ENCODE peak calls at places on chromosomes 11 and 22, in nine cellular contexts. One of them, this sample, is unnamed.

GRCh38 chr22:27988704-27989103 is 69.6 kb upstream of the PITPNB start:
- DNase-seq in A549: no peak
- DNase-seq in cardiac muscle cell: no peak
- DNase-seq in WERI-Rb-1: no peak
- DNase-seq in neural progenitor cell: no peak
- DNase-seq in Panc1: no peak
- DNase-seq in HCT116: no peak
- DNase-seq in naive thymus-derived CD4-positive, alpha-beta T cell: no peak
- DNase-seq in upper lobe of right lung: no peak
- DNase-seq in this sample: no peak

GRCh38 chr11:133948711-133949110 is 8.1 kb downstream of the IGSF9B start:
- DNase-seq in A549: no peak
- DNase-seq in cardiac muscle cell: no peak
- DNase-seq in WERI-Rb-1: no peak
- DNase-seq in neural progenitor cell: no peak
- DNase-seq in Panc1: no peak
- DNase-seq in HCT116: no peak
- DNase-seq in naive thymus-derived CD4-positive, alpha-beta T cell: no peak
- DNase-seq in upper lobe of right lung: no peak
- DNase-seq in this sample: no peak

GRCh38 chr22:47168441-47168840 is 406.0 kb downstream of the TBC1D22A start:
- DNase-seq in A549: no peak
- DNase-seq in cardiac muscle cell: no peak
- DNase-seq in WERI-Rb-1: peak; percentile 1
- DNase-seq in neural progenitor cell: no peak
- DNase-seq in Panc1: no peak
- DNase-seq in HCT116: no peak
- DNase-seq in naive thymus-derived CD4-positive, alpha-beta T cell: no peak
- DNase-seq in upper lobe of right lung: peak; percentile 41
- DNase-seq in this sample: no peak

GRCh38 chr11:27718346-27718852 is 18.1 kb upstream of the BDNF start:
- DNase-seq in A549: peak; percentile 76
- DNase-seq in cardiac muscle cell: peak; percentile 94
- DNase-seq in WERI-Rb-1: peak; percentile 91
- DNase-seq in neural progenitor cell: peak; percentile 91
- DNase-seq in Panc1: no peak
- DNase-seq in HCT116: peak; percentile 73
- DNase-seq in naive thymus-derived CD4-positive, alpha-beta T cell: no peak
- DNase-seq in upper lobe of right lung: no peak
- DNase-seq in this sample: peak; percentile 70

GRCh38 chr22:17471901-17472566 is 91.3 kb upstream of the SLC25A18 start:
- DNase-seq in A549: no peak
- DNase-seq in cardiac muscle cell: peak; percentile 34
- DNase-seq in WERI-Rb-1: no peak
- DNase-seq in neural progenitor cell: peak; percentile 73
- DNase-seq in Panc1: no peak
- DNase-seq in HCT116: no peak
- DNase-seq in naive thymus-derived CD4-positive, alpha-beta T cell: no peak
- DNase-seq in upper lobe of right lung: no peak
- DNase-seq in this sample: no peak

GRCh38 chr22:44777364-44777756 is 25.0 kb downstream of the ARHGAP8 start:
- DNase-seq in A549: no peak
- DNase-seq in cardiac muscle cell: no peak
- DNase-seq in WERI-Rb-1: no peak
- DNase-seq in neural progenitor cell: no peak
- DNase-seq in Panc1: no peak
- DNase-seq in HCT116: no peak
- DNase-seq in naive thymus-derived CD4-positive, alpha-beta T cell: no peak
- DNase-seq in upper lobe of right lung: no peak
- DNase-seq in this sample: no peak

GRCh38 chr22:42984397-42984796 is 30.6 kb downstream of the PACSIN2 start:
- DNase-seq in A549: no peak
- DNase-seq in cardiac muscle cell: no peak
- DNase-seq in WERI-Rb-1: no peak
- DNase-seq in neural progenitor cell: no peak
- DNase-seq in Panc1: no peak
- DNase-seq in HCT116: no peak
- DNase-seq in naive thymus-derived CD4-positive, alpha-beta T cell: no peak
- DNase-seq in upper lobe of right lung: no peak
- DNase-seq in this sample: no peak

GRCh38 chr22:49967333-49968241 is 7.0 kb downstream of the PIM3 start:
- DNase-seq in A549: no peak
- DNase-seq in cardiac muscle cell: peak; percentile 60
- DNase-seq in WERI-Rb-1: peak; percentile 9
- DNase-seq in neural progenitor cell: peak; percentile 20
- DNase-seq in Panc1: no peak
- DNase-seq in HCT116: no peak
- DNase-seq in naive thymus-derived CD4-positive, alpha-beta T cell: no peak
- DNase-seq in upper lobe of right lung: peak; percentile 83
- DNase-seq in this sample: peak; percentile 60

DNA sequence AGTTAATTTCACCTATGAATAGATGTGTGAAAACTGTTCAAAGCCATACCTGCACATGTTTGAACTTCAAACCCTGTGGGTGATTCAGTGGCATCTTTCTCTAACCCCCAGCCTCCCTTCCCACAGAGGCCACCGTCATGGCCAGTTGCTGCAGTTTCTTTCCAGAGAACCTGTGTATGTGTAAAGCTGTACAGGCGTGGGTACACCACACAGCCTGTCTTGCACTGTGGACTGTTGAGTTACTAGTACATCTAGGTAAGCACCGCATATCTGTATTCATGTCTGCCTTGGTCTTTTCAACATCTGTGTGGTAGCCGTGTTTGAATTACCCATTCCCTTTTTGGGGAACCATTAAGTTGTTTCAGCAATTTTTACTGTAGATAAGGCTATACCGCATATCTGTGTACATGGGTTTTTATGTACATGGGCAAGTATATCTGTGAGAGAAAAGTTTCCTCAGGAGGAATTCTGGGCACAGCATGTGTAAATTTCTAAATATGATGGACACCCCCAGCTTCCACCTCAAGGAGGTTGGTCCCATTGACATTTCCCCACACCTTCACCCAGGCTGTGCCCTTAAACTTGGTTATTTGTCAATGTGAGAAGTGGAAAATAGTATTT is 13.9 kb downstream of the NEAT1 start:
- DNase-seq in A549: no peak
- DNase-seq in cardiac muscle cell: peak; percentile 48
- DNase-seq in WERI-Rb-1: no peak
- DNase-seq in neural progenitor cell: no peak
- DNase-seq in Panc1: no peak
- DNase-seq in HCT116: no peak
- DNase-seq in naive thymus-derived CD4-positive, alpha-beta T cell: no peak
- DNase-seq in upper lobe of right lung: peak; percentile 34
- DNase-seq in this sample: no peak
- H3K4me3 ChIP-seq in A549: no peak overlapping the region
- H3K4me3 ChIP-seq in cardiac muscle cell: no peak overlapping the region
- H3K4me3 ChIP-seq in WERI-Rb-1: no peak overlapping the region
- H3K4me3 ChIP-seq in neural progenitor cell: no peak overlapping the region
- H3K4me3 ChIP-seq in Panc1: peak overlapping the region; percentile 15
- H3K4me3 ChIP-seq in HCT116: no peak overlapping the region
- H3K4me3 ChIP-seq in naive thymus-derived CD4-positive, alpha-beta T cell: no peak overlapping the region
- H3K4me3 ChIP-seq in upper lobe of right lung: peak overlapping the region; percentile 6
- H3K4me3 ChIP-seq in this sample: no peak overlapping the region

GRCh38 chr11:66082936-66083698 is 13.0 kb downstream of the PACS1 start:
- DNase-seq in A549: no peak
- DNase-seq in cardiac muscle cell: peak; percentile 46
- DNase-seq in WERI-Rb-1: no peak
- DNase-seq in neural progenitor cell: no peak
- DNase-seq in Panc1: no peak
- DNase-seq in HCT116: no peak
- DNase-seq in naive thymus-derived CD4-positive, alpha-beta T cell: no peak
- DNase-seq in upper lobe of right lung: no peak
- DNase-seq in this sample: no peak

GRCh38 chr11:66080055-66080817 is 10.2 kb downstream of the PACS1 start:
- DNase-seq in A549: peak; percentile 49
- DNase-seq in cardiac muscle cell: peak; percentile 74
- DNase-seq in WERI-Rb-1: no peak
- DNase-seq in neural progenitor cell: no peak
- DNase-seq in Panc1: no peak
- DNase-seq in HCT116: peak; percentile 24
- DNase-seq in naive thymus-derived CD4-positive, alpha-beta T cell: no peak
- DNase-seq in upper lobe of right lung: no peak
- DNase-seq in this sample: no peak

GRCh38 chr11:66085071-66085470 is 15.0 kb downstream of the PACS1 start:
- DNase-seq in A549: no peak
- DNase-seq in cardiac muscle cell: no peak
- DNase-seq in WERI-Rb-1: no peak
- DNase-seq in neural progenitor cell: no peak
- DNase-seq in Panc1: no peak
- DNase-seq in HCT116: no peak
- DNase-seq in naive thymus-derived CD4-positive, alpha-beta T cell: no peak
- DNase-seq in upper lobe of right lung: no peak
- DNase-seq in this sample: no peak

GRCh38 chr11:66076561-66076960 is 6.5 kb downstream of the PACS1 start:
- DNase-seq in A549: no peak
- DNase-seq in cardiac muscle cell: peak; percentile 48
- DNase-seq in WERI-Rb-1: no peak
- DNase-seq in neural progenitor cell: no peak
- DNase-seq in Panc1: no peak
- DNase-seq in HCT116: no peak
- DNase-seq in naive thymus-derived CD4-positive, alpha-beta T cell: no peak
- DNase-seq in upper lobe of right lung: no peak
- DNase-seq in this sample: no peak

DNA sequence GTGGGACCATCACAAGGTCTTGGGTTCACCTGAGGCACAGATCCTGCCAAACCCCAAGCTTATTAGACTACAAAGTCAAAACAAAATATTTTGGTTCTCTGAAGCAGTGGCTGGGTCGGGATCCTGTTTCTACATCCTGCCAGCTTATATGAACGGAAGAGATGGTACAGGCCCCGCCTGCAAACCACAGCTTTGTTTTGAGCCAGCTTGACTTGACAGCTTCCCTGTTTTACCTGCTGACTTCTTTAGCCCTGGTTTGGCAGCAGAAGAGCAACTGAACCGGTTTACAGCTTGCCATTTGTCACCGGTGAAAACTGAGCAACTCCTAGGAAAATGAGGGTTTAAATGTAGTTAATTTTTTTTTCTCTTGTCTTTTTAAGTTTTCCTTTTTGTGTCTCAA is 11.4 kb downstream of the PACS1 start:
- DNase-seq in A549: no peak
- DNase-seq in cardiac muscle cell: peak; percentile 33
- DNase-seq in WERI-Rb-1: no peak
- DNase-seq in neural progenitor cell: no peak
- DNase-seq in Panc1: no peak
- DNase-seq in HCT116: no peak
- DNase-seq in naive thymus-derived CD4-positive, alpha-beta T cell: peak; percentile 86
- DNase-seq in upper lobe of right lung: no peak
- DNase-seq in this sample: no peak
- H3K4me3 ChIP-seq in A549: no peak overlapping the region
- H3K4me3 ChIP-seq in cardiac muscle cell: no peak overlapping the region
- H3K4me3 ChIP-seq in WERI-Rb-1: no peak overlapping the region
- H3K4me3 ChIP-seq in neural progenitor cell: no peak overlapping the region
- H3K4me3 ChIP-seq in Panc1: no peak overlapping the region
- H3K4me3 ChIP-seq in HCT116: no peak overlapping the region
- H3K4me3 ChIP-seq in naive thymus-derived CD4-positive, alpha-beta T cell: peak overlapping the region; percentile 38
- H3K4me3 ChIP-seq in upper lobe of right lung: no peak overlapping the region
- H3K4me3 ChIP-seq in this sample: no peak overlapping the region

GRCh38 chr11:61690706-61691377 is 10.7 kb downstream of the DAGLA start:
- DNase-seq in A549: no peak
- DNase-seq in cardiac muscle cell: no peak
- DNase-seq in WERI-Rb-1: no peak
- DNase-seq in neural progenitor cell: no peak
- DNase-seq in Panc1: no peak
- DNase-seq in HCT116: no peak
- DNase-seq in naive thymus-derived CD4-positive, alpha-beta T cell: no peak
- DNase-seq in upper lobe of right lung: no peak
- DNase-seq in this sample: no peak

GRCh38 chr11:61686469-61686868 is 6.3 kb downstream of the DAGLA start:
- DNase-seq in A549: no peak
- DNase-seq in cardiac muscle cell: no peak
- DNase-seq in WERI-Rb-1: no peak
- DNase-seq in neural progenitor cell: no peak
- DNase-seq in Panc1: no peak
- DNase-seq in HCT116: no peak
- DNase-seq in naive thymus-derived CD4-positive, alpha-beta T cell: no peak
- DNase-seq in upper lobe of right lung: no peak
- DNase-seq in this sample: no peak

GRCh38 chr11:61689164-61689496 is 8.9 kb downstream of the DAGLA start:
- DNase-seq in A549: no peak
- DNase-seq in cardiac muscle cell: no peak
- DNase-seq in WERI-Rb-1: no peak
- DNase-seq in neural progenitor cell: no peak
- DNase-seq in Panc1: no peak
- DNase-seq in HCT116: no peak
- DNase-seq in naive thymus-derived CD4-positive, alpha-beta T cell: no peak
- DNase-seq in upper lobe of right lung: no peak
- DNase-seq in this sample: no peak

GRCh38 chr11:61687420-61687819 is 7.2 kb downstream of the DAGLA start:
- DNase-seq in A549: no peak
- DNase-seq in cardiac muscle cell: no peak
- DNase-seq in WERI-Rb-1: no peak
- DNase-seq in neural progenitor cell: no peak
- DNase-seq in Panc1: no peak
- DNase-seq in HCT116: no peak
- DNase-seq in naive thymus-derived CD4-positive, alpha-beta T cell: no peak
- DNase-seq in upper lobe of right lung: no peak
- DNase-seq in this sample: no peak

DNA sequence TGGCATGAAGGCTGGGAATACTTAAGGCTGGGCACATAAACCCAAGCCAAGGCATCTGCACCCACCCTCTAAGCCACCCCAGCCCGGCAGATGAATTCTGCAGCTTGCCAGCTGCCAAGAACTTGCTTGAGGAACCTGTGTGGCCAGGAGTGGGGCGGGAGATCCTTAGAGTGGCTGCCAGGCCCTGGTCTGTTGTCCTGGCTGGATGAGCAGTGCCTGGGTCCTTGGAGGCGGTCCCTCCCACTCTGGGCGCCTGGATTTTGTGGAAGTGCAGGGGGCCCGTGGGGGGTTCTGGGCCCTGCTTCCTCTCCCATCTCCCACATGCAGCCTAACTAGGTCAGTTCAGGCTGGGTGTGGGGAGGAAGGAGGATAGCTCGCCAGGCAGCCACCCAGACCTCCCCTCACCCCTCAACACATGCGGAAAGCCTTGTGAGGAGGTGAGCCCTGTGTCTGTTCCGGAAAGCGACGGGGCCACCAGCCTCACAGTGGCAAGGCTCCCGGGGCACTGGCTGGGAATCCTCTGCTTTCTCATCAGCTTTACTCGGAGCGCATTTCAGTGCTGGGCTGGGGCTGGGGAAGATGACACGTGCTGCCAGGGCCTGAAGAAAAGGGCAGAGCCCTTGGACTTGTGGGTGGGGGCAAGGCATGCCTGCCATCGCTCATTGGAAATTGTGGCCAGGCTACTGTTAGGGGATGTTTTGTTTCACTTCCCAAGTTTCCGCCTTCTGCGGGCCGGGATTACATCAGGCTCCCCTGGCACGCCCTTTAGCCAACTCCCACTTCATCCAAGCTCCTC is 8.4 kb downstream of the DAGLA start:
- DNase-seq in A549: no peak
- DNase-seq in cardiac muscle cell: peak; percentile 77
- DNase-seq in WERI-Rb-1: no peak
- DNase-seq in neural progenitor cell: no peak
- DNase-seq in Panc1: no peak
- DNase-seq in HCT116: no peak
- DNase-seq in naive thymus-derived CD4-positive, alpha-beta T cell: no peak
- DNase-seq in upper lobe of right lung: peak; percentile 81
- DNase-seq in this sample: no peak
- H3K4me3 ChIP-seq in A549: no peak overlapping the region
- H3K4me3 ChIP-seq in cardiac muscle cell: no peak overlapping the region
- H3K4me3 ChIP-seq in WERI-Rb-1: no peak overlapping the region
- H3K4me3 ChIP-seq in neural progenitor cell: no peak overlapping the region
- H3K4me3 ChIP-seq in Panc1: no peak overlapping the region
- H3K4me3 ChIP-seq in HCT116: no peak overlapping the region
- H3K4me3 ChIP-seq in naive thymus-derived CD4-positive, alpha-beta T cell: no peak overlapping the region
- H3K4me3 ChIP-seq in upper lobe of right lung: no peak overlapping the region
- H3K4me3 ChIP-seq in this sample: no peak overlapping the region

GRCh38 chr11:130103296-130103814 is 33.7 kb downstream of the APLP2 start:
- DNase-seq in A549: no peak
- DNase-seq in cardiac muscle cell: peak; percentile 92
- DNase-seq in WERI-Rb-1: no peak
- DNase-seq in neural progenitor cell: no peak
- DNase-seq in Panc1: no peak
- DNase-seq in HCT116: no peak
- DNase-seq in naive thymus-derived CD4-positive, alpha-beta T cell: no peak
- DNase-seq in upper lobe of right lung: no peak
- DNase-seq in this sample: no peak

GRCh38 chr11:130110325-130111108 is 40.8 kb downstream of the APLP2 start:
- DNase-seq in A549: no peak
- DNase-seq in cardiac muscle cell: no peak
- DNase-seq in WERI-Rb-1: no peak
- DNase-seq in neural progenitor cell: no peak
- DNase-seq in Panc1: no peak
- DNase-seq in HCT116: no peak
- DNase-seq in naive thymus-derived CD4-positive, alpha-beta T cell: no peak
- DNase-seq in upper lobe of right lung: no peak
- DNase-seq in this sample: no peak

GRCh38 chr11:130102457-130103249 is 33.0 kb downstream of the APLP2 start:
- DNase-seq in A549: no peak
- DNase-seq in cardiac muscle cell: peak; percentile 11
- DNase-seq in WERI-Rb-1: no peak
- DNase-seq in neural progenitor cell: no peak
- DNase-seq in Panc1: no peak
- DNase-seq in HCT116: no peak
- DNase-seq in naive thymus-derived CD4-positive, alpha-beta T cell: no peak
- DNase-seq in upper lobe of right lung: no peak
- DNase-seq in this sample: no peak

GRCh38 chr11:130109441-130109840 is 39.7 kb downstream of the APLP2 start:
- DNase-seq in A549: no peak
- DNase-seq in cardiac muscle cell: no peak
- DNase-seq in WERI-Rb-1: no peak
- DNase-seq in neural progenitor cell: no peak
- DNase-seq in Panc1: no peak
- DNase-seq in HCT116: no peak
- DNase-seq in naive thymus-derived CD4-positive, alpha-beta T cell: no peak
- DNase-seq in upper lobe of right lung: no peak
- DNase-seq in this sample: no peak

DNA sequence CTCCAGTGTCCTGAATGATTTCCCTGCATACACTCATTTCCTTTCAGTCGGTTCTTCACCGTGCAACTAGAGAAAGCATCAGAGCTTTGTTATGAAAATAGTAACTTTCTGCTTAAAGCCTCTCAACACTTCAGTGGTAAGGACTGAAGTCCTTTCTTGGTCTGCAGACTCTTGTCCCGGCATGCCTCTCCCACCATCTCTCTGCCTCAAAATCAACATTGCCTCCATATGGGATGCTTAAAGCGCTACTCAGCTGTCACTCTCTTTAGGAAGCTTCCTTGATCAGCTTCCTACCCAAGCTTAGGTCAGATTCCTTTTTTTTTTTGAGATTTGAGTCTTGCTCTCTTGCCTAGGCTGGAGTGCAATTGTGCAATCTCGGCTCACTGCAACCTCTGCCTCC is 36.7 kb downstream of the APLP2 start:
- DNase-seq in A549: no peak
- DNase-seq in cardiac muscle cell: no peak
- DNase-seq in WERI-Rb-1: no peak
- DNase-seq in neural progenitor cell: no peak
- DNase-seq in Panc1: no peak
- DNase-seq in HCT116: no peak
- DNase-seq in naive thymus-derived CD4-positive, alpha-beta T cell: no peak
- DNase-seq in upper lobe of right lung: no peak
- DNase-seq in this sample: no peak
- H3K4me3 ChIP-seq in A549: no peak overlapping the region
- H3K4me3 ChIP-seq in cardiac muscle cell: no peak overlapping the region
- H3K4me3 ChIP-seq in WERI-Rb-1: no peak overlapping the region
- H3K4me3 ChIP-seq in neural progenitor cell: no peak overlapping the region
- H3K4me3 ChIP-seq in Panc1: no peak overlapping the region
- H3K4me3 ChIP-seq in HCT116: no peak overlapping the region
- H3K4me3 ChIP-seq in naive thymus-derived CD4-positive, alpha-beta T cell: no peak overlapping the region
- H3K4me3 ChIP-seq in upper lobe of right lung: no peak overlapping the region
- H3K4me3 ChIP-seq in this sample: no peak overlapping the region